ENCODE peak calls at places on chromosome 22, in eight cellular contexts. O is HEK293T; Y is GM19239; D is endothelial cell of umbilical vein; H is NCI-H1694 treated with DMSO at 0.1 percent for 48 hours; S is cardiac muscle cell; L is stimulated activated naive CD8-positive, alpha-beta T cell treated with anti-CD3 and anti-CD28 coated beads, Interleukin-15, Interleukin-2, amounts not matched to agents 100 U/mL and 50 U/mL, for 24 hours; R is HCT116. N is an unnamed sample.
A peak's percentile ranks its signal among the peaks of the same experiment; 100 is the strongest.

GRCh38 chr22:17961443-17961729 is 63.0 kb downstream of the MICAL3 start:
- DNase-seq in O (no peak), Y (no peak), D (no peak), H (no peak), S (no peak), L (no peak), R (no peak), N (no peak)

GRCh38 chr22:38271101-38271500 is 1.7 kb downstream of the TMEM184B start:
- DNase-seq in O (no peak), Y (no peak), D (no peak), H (no peak), S (no peak), L (no peak), R (no peak), N (no peak)

GRCh38 chr22:35349704-35350538 is 31.0 kb upstream of the HMOX1 start:
- DNase-seq in O (no peak), Y (no peak), D (no peak), H (no peak), S (peak; percentile 31), L (no peak), R (no peak), N (peak; percentile 24)

GRCh38 chr22:35839811-35840739 is 122.4 kb downstream of the APOL5 start:
- DNase-seq in O (peak; percentile 92), Y (no peak), D (peak; percentile 96), H (peak; percentile 90), S (peak; percentile 98), L (peak; percentile 19), R (peak; percentile 95), N (peak; percentile 73)

GRCh38 chr22:41596776-41597634 is 7.4 kb upstream of the PMM1 start:
- DNase-seq in O (peak; percentile 66), Y (no peak), D (peak; percentile 48), H (peak; percentile 50), S (peak; percentile 68), L (peak; percentile 54), R (no peak), N (peak; percentile 82)

GRCh38 chr22:38927033-38927789 is 30.2 kb upstream of the APOBEC3A start:
- DNase-seq in O (peak; percentile 80), Y (peak; percentile 29), D (peak; percentile 63), H (peak; percentile 77), S (peak; percentile 60), L (peak; percentile 73), R (peak; percentile 74), N (peak; percentile 85)

GRCh38 chr22:35457729-35458546 is 58.0 kb downstream of the MCM5 start:
- DNase-seq in O (no peak), Y (no peak), D (no peak), H (no peak), S (no peak), L (no peak), R (no peak), N (no peak)

GRCh38 chr22:23862103-23862502 is 4.4 kb downstream of the SLC2A11 start:
- DNase-seq in O (peak; percentile 73), Y (no peak), D (peak; percentile 50), H (peak; percentile 56), S (peak; percentile 70), L (peak; percentile 58), R (peak; percentile 32), N (no peak)

GRCh38 chr22:33875316-33875715 is 45.0 kb downstream of the LARGE1 start:
- DNase-seq in O (no peak), Y (no peak), D (no peak), H (no peak), S (no peak), L (no peak), R (no peak), N (no peak)

GRCh38 chr22:46172522-46172921 is 22.2 kb downstream of the PPARA start:
- DNase-seq in O (no peak), Y (no peak), D (no peak), H (no peak), S (no peak), L (no peak), R (no peak), N (no peak)

GRCh38 chr22:45758603-45759002 is 87.0 kb downstream of the ATXN10 start:
- DNase-seq in O (peak; percentile 20), Y (no peak), D (no peak), H (no peak), S (no peak), L (no peak), R (no peak), N (no peak)

GRCh38 chr22:17285661-17286060 is 66.4 kb upstream of the ADA2 start:
- DNase-seq in O (no peak), Y (no peak), D (no peak), H (no peak), S (no peak), L (no peak), R (no peak), N (no peak)

GRCh38 chr22:33380789-33381530 is 322.8 kb upstream of the SYN3 start:
- DNase-seq in O (no peak), Y (no peak), D (no peak), H (no peak), S (peak; percentile 85), L (no peak), R (no peak), N (no peak)

GRCh38 chr22:48340727-48341709 is 1486.7 kb downstream of the BRD1 start:
- DNase-seq in O (no peak), Y (no peak), D (no peak), H (no peak), S (no peak), L (no peak), R (no peak), N (peak; percentile 30)

GRCh38 chr22:40076702-40077645 is 82.2 kb downstream of the FAM83F start:
- DNase-seq in O (no peak), Y (no peak), D (no peak), H (no peak), S (peak; percentile 6), L (no peak), R (no peak), N (no peak)

GRCh38 chr22:50702261-50702671 is 29.6 kb downstream of the SHANK3 start:
- DNase-seq in O (no peak), Y (no peak), D (no peak), H (no peak), S (no peak), L (no peak), R (no peak), N (no peak)

GRCh38 chr22:46148336-46148735 is 2.0 kb upstream of the PPARA start:
- DNase-seq in O (no peak), Y (no peak), D (no peak), H (no peak), S (no peak), L (no peak), R (no peak), N (no peak)

GRCh38 chr22:20624161-20624616 is 116.8 kb downstream of the MED15 start:
- DNase-seq in O (no peak), Y (no peak), D (no peak), H (no peak), S (peak; percentile 6), L (peak; percentile 68), R (no peak), N (no peak)

GRCh38 chr22:41197808-41198585 is 7.1 kb upstream of the L3MBTL2 start:
- DNase-seq in O (no peak), Y (no peak), D (peak; percentile 73), H (peak; percentile 45), S (no peak), L (peak; percentile 67), R (no peak), N (peak; percentile 47)

GRCh38 chr22:47228767-47229166 is 466.3 kb downstream of the TBC1D22A start:
- DNase-seq in O (no peak), Y (no peak), D (no peak), H (no peak), S (no peak), L (no peak), R (no peak), N (no peak)

GRCh38 chr22:23393721-23394320 is 186.3 kb downstream of the IGLL1 start:
- DNase-seq in O (no peak), Y (no peak), D (no peak), H (no peak), S (no peak), L (no peak), R (no peak), N (no peak)

GRCh38 chr22:32538516-32538915 is 63.9 kb downstream of the FBXO7 start:
- DNase-seq in O (no peak), Y (no peak), D (no peak), H (no peak), S (no peak), L (no peak), R (no peak), N (no peak)

GRCh38 chr22:37848587-37849088 is 581 bp upstream of the EIF3L start:
- DNase-seq in O (peak; percentile 47), Y (no peak), D (peak; percentile 54), H (peak; percentile 21), S (peak; percentile 45), L (no peak), R (peak; percentile 31), N (no peak)

GRCh38 chr22:43288807-43289417 is 54.3 kb downstream of the SCUBE1 start:
- DNase-seq in O (no peak), Y (no peak), D (no peak), H (no peak), S (no peak), L (no peak), R (no peak), N (no peak)

GRCh38 chr22:22712092-22712658 is 67.8 kb downstream of the GGTLC2 start:
- DNase-seq in O (no peak), Y (no peak), D (no peak), H (no peak), S (no peak), L (no peak), R (no peak), N (no peak)

GRCh38 chr22:27724181-27724580 is 77.4 kb downstream of the MN1 start:
- DNase-seq in O (no peak), Y (no peak), D (no peak), H (no peak), S (no peak), L (no peak), R (no peak), N (no peak)

GRCh38 chr22:23376256-23376655 is 195.9 kb downstream of the BCR start:
- DNase-seq in O (peak; percentile 69), Y (peak; percentile 45), D (peak; percentile 20), H (no peak), S (peak; percentile 6), L (peak; percentile 50), R (peak; percentile 33), N (no peak)

GRCh38 chr22:46829140-46829891 is 66.9 kb downstream of the TBC1D22A start:
- DNase-seq in O (no peak), Y (no peak), D (peak; percentile 92), H (no peak), S (peak; percentile 91), L (no peak), R (no peak), N (no peak)

GRCh38 chr22:23713696-23714595 is 23.1 kb downstream of the RGL4 start:
- DNase-seq in O (no peak), Y (no peak), D (no peak), H (no peak), S (no peak), L (peak; percentile 37), R (no peak), N (no peak)

GRCh38 chr22:17764036-17764435 is 10.2 kb downstream of the BID start:
- DNase-seq in O (no peak), Y (no peak), D (no peak), H (no peak), S (no peak), L (no peak), R (no peak), N (no peak)